ENCODE peak calls at places on chromosomes 16 and 17, in four cellular contexts. Q, M, G and C are unnamed samples.

GRCh38 chr17:9024497-9024896 is 3.2 kb downstream of the NTN1 start:
- DNase-seq in M (no peak), G (no peak), Q (peak), C (no peak)

GRCh38 chr17:1298616-1299015 is 19.2 kb downstream of the TRARG1 start:
- DNase-seq in M (no peak), Q (peak), G (no peak), C (no peak)

GRCh38 chr17:75455896-75456416 is 479 bp upstream of the TMEM94 start:
- DNase-seq in Q (no peak), M (no peak), G (no peak), C (no peak)

GRCh38 chr17:69713815-69714214 is 299.3 kb downstream of the MAP2K6 start:
- DNase-seq in M (no peak), Q (no peak), G (no peak), C (no peak)

GRCh38 chr16:53465606-53466290 is 31.5 kb downstream of the RBL2 start:
- DNase-seq in M (peak), G (peak), Q (no peak), C (peak)

GRCh38 chr17:83068641-83069570 is 10.5 kb upstream of the METRNL start:
- DNase-seq in G (no peak), M (no peak), Q (no peak), C (no peak)

GRCh38 chr16:66342294-66342900 is 24.1 kb upstream of the CDH5 start:
- DNase-seq in M (no peak), Q (peak), G (no peak), C (no peak)

GRCh38 chr16:82329504-82330192 is 159.6 kb upstream of the MPHOSPH6 start:
- DNase-seq in M (peak), Q (no peak), G (no peak), C (no peak)

GRCh38 chr16:19843371-19843770 is 41.3 kb downstream of the GPRC5B start:
- DNase-seq in G (no peak), M (no peak), Q (no peak), C (no peak)

GRCh38 chr16:82005491-82005830 is 5.8 kb downstream of the SDR42E1 start:
- DNase-seq in G (no peak), M (no peak), Q (no peak), C (no peak)

GRCh38 chr17:48100591-48101011 is 677 bp downstream of the CBX1 start:
- DNase-seq in G (peak), Q (peak), M (peak), C (no peak)

GRCh38 chr17:77632619-77633018 is 325.9 kb upstream of the TNRC6C start:
- DNase-seq in G (no peak), M (no peak), Q (no peak), C (no peak)

GRCh38 chr16:81699596-81699995 is 79.5 kb upstream of the PLCG2 start:
- DNase-seq in G (no peak), Q (no peak), M (no peak), C (no peak)

GRCh38 chr17:67129283-67129682 is 84.9 kb downstream of the CACNG1 start:
- DNase-seq in G (no peak), M (no peak), Q (no peak), C (no peak)

GRCh38 chr16:560701-561412 is 663 bp downstream of the PRR35 start:
- DNase-seq in M (peak), Q (peak), G (no peak), C (no peak)

GRCh38 chr16:17776888-17777287 is 306.1 kb upstream of the XYLT1 start:
- DNase-seq in Q (no peak), G (no peak), M (no peak), C (no peak)

GRCh38 chr17:41571561-41572434 is at the start of gene KRT9:
- DNase-seq in M (no peak), Q (no peak), G (no peak), C (no peak)

GRCh38 chr16:74107795-74108610 is 188.6 kb upstream of the PSMD7 start:
- DNase-seq in Q (peak), M (peak), G (no peak), C (peak)
- H3K4me3 ChIP-seq in Q (no peak), M (no peak), G (no peak), C (no peak)

GRCh38 chr16:30376508-30376907 is 1.9 kb downstream of the MYL11 start:
- DNase-seq in G (no peak), M (no peak), Q (no peak), C (no peak)

GRCh38 chr16:30377050-30377811 is 2.6 kb downstream of the MYL11 start:
- DNase-seq in M (no peak), G (no peak), Q (no peak), C (no peak)

GRCh38 chr16:30374538-30374937 is at the start of gene MYL11:
- DNase-seq in M (no peak), Q (no peak), G (no peak), C (no peak)

GRCh38 chr16:30377812-30378235 is 3.2 kb downstream of the MYL11 start:
- DNase-seq in G (peak), Q (peak), M (peak), C (peak)

DNA sequence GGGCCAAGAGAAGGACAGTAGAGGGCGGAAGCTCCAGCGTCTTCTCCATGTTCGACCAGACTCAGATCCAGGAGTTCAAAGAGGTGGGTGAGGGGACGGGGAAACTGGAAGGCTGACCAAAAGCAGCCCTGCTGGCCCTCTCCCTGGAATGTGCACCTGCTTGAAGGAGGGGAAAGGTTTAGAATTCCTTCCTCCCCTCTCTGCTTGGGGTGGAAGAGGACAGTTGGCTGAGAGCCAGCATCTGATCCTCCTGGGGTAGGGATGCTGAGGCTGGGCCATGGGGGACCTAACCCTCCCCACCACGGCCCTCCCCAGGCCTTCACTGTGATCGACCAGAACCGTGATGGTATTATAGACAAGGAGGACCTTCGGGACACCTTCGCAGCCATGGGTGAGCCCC is 1.2 kb downstream of the MYL11 start:
- DNase-seq in M (no peak), Q (no peak), G (no peak), C (no peak)
- H3K4me3 ChIP-seq in M (no peak), Q (no peak), G (peak), C (no peak)

DNA sequence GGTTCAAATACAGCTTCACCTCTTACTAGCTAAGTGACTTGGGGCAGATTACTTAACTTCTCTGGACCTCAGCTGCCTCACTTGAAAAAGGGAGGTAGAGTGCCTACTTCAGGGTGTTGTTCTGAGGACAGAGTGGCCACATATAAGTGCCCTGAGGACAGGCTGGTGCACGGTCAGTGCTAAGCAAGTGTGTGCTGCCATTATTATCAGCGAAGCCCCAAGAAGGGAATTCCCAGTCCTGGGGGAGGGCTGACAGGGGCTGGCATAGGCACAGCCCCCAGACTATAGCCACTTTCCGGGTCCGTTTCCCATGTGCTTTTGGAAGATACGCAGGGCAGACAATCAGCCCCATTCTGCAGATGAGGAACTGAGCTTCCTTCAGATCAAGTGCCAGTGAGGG is 2.5 kb downstream of the ZBTB4 start:
- DNase-seq in M (no peak), Q (no peak), G (no peak), C (no peak)
- H3K4me3 ChIP-seq in M (no peak), Q (no peak), G (no peak), C (peak)

GRCh38 chr16:88690341-88691128 is 4.2 kb upstream of the SNAI3 start:
- DNase-seq in Q (no peak), G (no peak), M (no peak), C (no peak)

GRCh38 chr16:88692861-88693260 is 6.6 kb upstream of the SNAI3 start:
- DNase-seq in Q (no peak), G (no peak), M (no peak), C (no peak)

GRCh38 chr16:88691924-88692560 is 5.7 kb upstream of the SNAI3 start:
- DNase-seq in Q (no peak), M (no peak), G (no peak), C (no peak)

GRCh38 chr16:88693420-88694177 is 7.3 kb upstream of the SNAI3 start:
- DNase-seq in M (no peak), G (no peak), Q (no peak), C (no peak)

GRCh38 chr16:88691129-88691813 is 5.0 kb upstream of the SNAI3 start:
- DNase-seq in Q (no peak), G (no peak), M (no peak), C (no peak)
- H3K4me3 ChIP-seq in Q (no peak), G (no peak), M (no peak), C (no peak)

GRCh38 chr16:86507173-86508027 is 2.9 kb upstream of the FOXF1 start:
- DNase-seq in M (no peak), G (no peak), Q (peak), C (no peak)
- H3K4me3 ChIP-seq in M (no peak), G (peak), Q (no peak), C (peak)

GRCh38 chr17:62676231-62676943 is 48.9 kb downstream of the MRC2 start:
- DNase-seq in G (no peak), M (no peak), Q (peak), C (no peak)

GRCh38 chr17:62675260-62675659 is 47.8 kb downstream of the MRC2 start:
- DNase-seq in M (no peak), Q (no peak), G (no peak), C (no peak)

GRCh38 chr17:62674841-62675240 is 47.4 kb downstream of the MRC2 start:
- DNase-seq in Q (no peak), M (no peak), G (no peak), C (no peak)

GRCh38 chr17:62674363-62674739 is 46.9 kb downstream of the MRC2 start:
- DNase-seq in Q (peak), G (no peak), M (no peak), C (no peak)

DNA sequence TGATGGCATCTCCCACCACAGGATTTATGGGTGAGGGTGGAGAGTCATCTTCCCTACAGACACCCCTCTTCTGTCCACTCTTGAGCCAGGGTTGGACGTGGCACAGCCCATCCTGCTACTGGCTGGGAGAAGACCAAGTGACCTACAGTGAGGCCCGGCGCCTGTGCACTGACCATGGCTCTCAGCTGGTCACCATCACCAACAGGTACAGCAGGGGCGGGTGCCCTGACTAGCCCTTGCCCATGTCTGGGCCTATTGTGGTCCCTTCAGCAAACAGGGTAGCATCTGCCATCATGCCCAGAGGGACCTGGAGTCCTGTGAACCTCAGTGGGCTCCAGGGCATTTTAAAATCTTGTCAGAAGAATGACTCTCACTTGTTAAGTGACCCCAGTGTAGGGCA is 48.2 kb downstream of the MRC2 start:
- DNase-seq in G (no peak), M (no peak), Q (peak), C (no peak)
- H3K4me3 ChIP-seq in G (no peak), M (no peak), Q (no peak), C (no peak)

GRCh38 chr17:56979091-56979480 is 1.2 kb downstream of the SCPEP1 start:
- DNase-seq in M (no peak), Q (peak), G (no peak), C (no peak)
- H3K4me3 ChIP-seq in M (no peak), Q (no peak), G (no peak), C (peak)